ENCODE peak calls at places on chromosomes 16 and 17, in six cellular contexts. One of them, this sample, is unnamed.

GRCh38 chr17:1095093-1095852 is 84.5 kb downstream of the ABR start:
- DNase-seq in transverse colon: no peak
- DNase-seq in sigmoid colon: no peak
- DNase-seq in A549: no peak
- DNase-seq in suprapubic skin: no peak
- DNase-seq in tibial nerve: peak
- DNase-seq in this sample: peak

GRCh38 chr16:25026621-25027020 is 11.5 kb upstream of the ARHGAP17 start:
- DNase-seq in transverse colon: no peak
- DNase-seq in sigmoid colon: no peak
- DNase-seq in A549: no peak
- DNase-seq in suprapubic skin: no peak
- DNase-seq in tibial nerve: no peak
- DNase-seq in this sample: no peak

GRCh38 chr17:30780343-30780742 is 44.1 kb downstream of the CRLF3 start:
- DNase-seq in transverse colon: no peak
- DNase-seq in sigmoid colon: no peak
- DNase-seq in A549: no peak
- DNase-seq in suprapubic skin: no peak
- DNase-seq in tibial nerve: no peak
- DNase-seq in this sample: no peak

GRCh38 chr17:27299384-27300049 is 5.6 kb downstream of the WSB1 start:
- DNase-seq in transverse colon: no peak
- DNase-seq in sigmoid colon: no peak
- DNase-seq in A549: no peak
- DNase-seq in suprapubic skin: no peak
- DNase-seq in tibial nerve: no peak
- DNase-seq in this sample: no peak

GRCh38 chr17:28206292-28206691 is 112.7 kb upstream of the TMEM97 start:
- DNase-seq in transverse colon: no peak
- DNase-seq in sigmoid colon: no peak
- DNase-seq in A549: no peak
- DNase-seq in suprapubic skin: no peak
- DNase-seq in tibial nerve: no peak
- DNase-seq in this sample: no peak

GRCh38 chr17:1104222-1104621 is 75.6 kb downstream of the ABR start:
- DNase-seq in transverse colon: no peak
- DNase-seq in sigmoid colon: no peak
- DNase-seq in A549: no peak
- DNase-seq in suprapubic skin: no peak
- DNase-seq in tibial nerve: no peak
- DNase-seq in this sample: no peak

GRCh38 chr16:65672960-65673359 is 551.1 kb upstream of the CDH11 start:
- DNase-seq in transverse colon: no peak
- DNase-seq in sigmoid colon: no peak
- DNase-seq in A549: no peak
- DNase-seq in suprapubic skin: no peak
- DNase-seq in tibial nerve: no peak
- DNase-seq in this sample: no peak

GRCh38 chr17:16944334-16945140 is 27.4 kb downstream of the TNFRSF13B start:
- DNase-seq in transverse colon: no peak
- DNase-seq in sigmoid colon: peak
- DNase-seq in A549: no peak
- DNase-seq in suprapubic skin: peak
- DNase-seq in tibial nerve: no peak
- DNase-seq in this sample: no peak

GRCh38 chr17:72258711-72259110 is 137.9 kb downstream of the SOX9 start:
- DNase-seq in transverse colon: no peak
- DNase-seq in sigmoid colon: no peak
- DNase-seq in A549: no peak
- DNase-seq in suprapubic skin: no peak
- DNase-seq in tibial nerve: no peak
- DNase-seq in this sample: no peak

GRCh38 chr16:49961087-49961486 is 63.9 kb upstream of the CNEP1R1 start:
- DNase-seq in transverse colon: no peak
- DNase-seq in sigmoid colon: no peak
- DNase-seq in A549: no peak
- DNase-seq in suprapubic skin: no peak
- DNase-seq in tibial nerve: no peak
- DNase-seq in this sample: no peak

GRCh38 chr17:19738757-19739156 is 9.3 kb downstream of the ALDH3A1 start:
- DNase-seq in transverse colon: no peak
- DNase-seq in sigmoid colon: no peak
- DNase-seq in A549: no peak
- DNase-seq in suprapubic skin: no peak
- DNase-seq in tibial nerve: no peak
- DNase-seq in this sample: no peak

GRCh38 chr16:30844346-30844670 is 49.6 kb downstream of the BCL7C start:
- DNase-seq in transverse colon: no peak
- DNase-seq in sigmoid colon: no peak
- DNase-seq in A549: no peak
- DNase-seq in suprapubic skin: no peak
- DNase-seq in tibial nerve: no peak
- DNase-seq in this sample: no peak

GRCh38 chr16:68040506-68041288 is 17.6 kb downstream of the DUS2 start:
- DNase-seq in transverse colon: peak
- DNase-seq in sigmoid colon: peak
- DNase-seq in A549: peak
- DNase-seq in suprapubic skin: peak
- DNase-seq in tibial nerve: peak
- DNase-seq in this sample: peak

GRCh38 chr17:19645608-19646250 is 2.8 kb upstream of the ALDH3A2 start:
- DNase-seq in transverse colon: peak
- DNase-seq in sigmoid colon: no peak
- DNase-seq in A549: peak
- DNase-seq in suprapubic skin: no peak
- DNase-seq in tibial nerve: peak
- DNase-seq in this sample: peak

GRCh38 chr17:15384142-15384803 is 42.9 kb upstream of the TEKT3 start:
- DNase-seq in transverse colon: peak
- DNase-seq in sigmoid colon: peak
- DNase-seq in A549: no peak
- DNase-seq in suprapubic skin: no peak
- DNase-seq in tibial nerve: peak
- DNase-seq in this sample: no peak

GRCh38 chr17:57774872-57775271 is 29.8 kb upstream of the CCDC182 start:
- DNase-seq in transverse colon: no peak
- DNase-seq in sigmoid colon: no peak
- DNase-seq in A549: no peak
- DNase-seq in suprapubic skin: peak
- DNase-seq in tibial nerve: no peak
- DNase-seq in this sample: no peak

GRCh38 chr17:74532115-74532514 is 840 bp upstream of the CD300LB start:
- DNase-seq in transverse colon: peak
- DNase-seq in sigmoid colon: peak
- DNase-seq in A549: no peak
- DNase-seq in suprapubic skin: peak
- DNase-seq in tibial nerve: peak
- DNase-seq in this sample: no peak

GRCh38 chr17:75535119-75535537 is 9.6 kb downstream of the LLGL2 start:
- DNase-seq in transverse colon: peak
- DNase-seq in sigmoid colon: no peak
- DNase-seq in A549: no peak
- DNase-seq in suprapubic skin: no peak
- DNase-seq in tibial nerve: no peak
- DNase-seq in this sample: peak

GRCh38 chr17:65956814-65957213 is 235.1 kb downstream of the CEP112 start:
- DNase-seq in transverse colon: no peak
- DNase-seq in sigmoid colon: no peak
- DNase-seq in A549: no peak
- DNase-seq in suprapubic skin: no peak
- DNase-seq in tibial nerve: no peak
- DNase-seq in this sample: no peak

GRCh38 chr16:29830774-29831173 is 10.5 kb downstream of the MVP start:
- DNase-seq in transverse colon: no peak
- DNase-seq in sigmoid colon: no peak
- DNase-seq in A549: no peak
- DNase-seq in suprapubic skin: no peak
- DNase-seq in tibial nerve: no peak
- DNase-seq in this sample: no peak

GRCh38 chr17:22459331-22459952 is 767.1 kb downstream of the KCNJ18 start:
- DNase-seq in transverse colon: no peak
- DNase-seq in sigmoid colon: no peak
- DNase-seq in A549: no peak
- DNase-seq in suprapubic skin: no peak
- DNase-seq in tibial nerve: no peak
- DNase-seq in this sample: no peak

GRCh38 chr16:49250689-49251088 is 30.9 kb downstream of the CBLN1 start:
- DNase-seq in transverse colon: no peak
- DNase-seq in sigmoid colon: no peak
- DNase-seq in A549: no peak
- DNase-seq in suprapubic skin: no peak
- DNase-seq in tibial nerve: no peak
- DNase-seq in this sample: no peak

GRCh38 chr16:87297918-87298631 is 19.1 kb downstream of the C16orf95 start:
- DNase-seq in transverse colon: no peak
- DNase-seq in sigmoid colon: no peak
- DNase-seq in A549: peak
- DNase-seq in suprapubic skin: no peak
- DNase-seq in tibial nerve: peak
- DNase-seq in this sample: no peak

GRCh38 chr16:21673469-21673868 is 9.7 kb downstream of the OTOA start:
- DNase-seq in transverse colon: no peak
- DNase-seq in sigmoid colon: no peak
- DNase-seq in A549: no peak
- DNase-seq in suprapubic skin: peak
- DNase-seq in tibial nerve: no peak
- DNase-seq in this sample: no peak

GRCh38 chr16:56848955-56849689 is 15.9 kb upstream of the SLC12A3 start:
- DNase-seq in transverse colon: no peak
- DNase-seq in sigmoid colon: no peak
- DNase-seq in A549: no peak
- DNase-seq in suprapubic skin: no peak
- DNase-seq in tibial nerve: no peak
- DNase-seq in this sample: no peak

GRCh38 chr17:29622337-29623282 is at the start of gene CORO6:
- DNase-seq in transverse colon: peak
- DNase-seq in sigmoid colon: peak
- DNase-seq in A549: peak
- DNase-seq in suprapubic skin: no peak
- DNase-seq in tibial nerve: peak
- DNase-seq in this sample: peak

GRCh38 chr17:57407287-57408063 is 151.2 kb downstream of the MSI2 start:
- DNase-seq in transverse colon: peak
- DNase-seq in sigmoid colon: no peak
- DNase-seq in A549: no peak
- DNase-seq in suprapubic skin: no peak
- DNase-seq in tibial nerve: no peak
- DNase-seq in this sample: no peak

GRCh38 chr16:9867176-9867575 is 315.1 kb downstream of the GRIN2A start:
- DNase-seq in transverse colon: no peak
- DNase-seq in sigmoid colon: no peak
- DNase-seq in A549: no peak
- DNase-seq in suprapubic skin: no peak
- DNase-seq in tibial nerve: no peak
- DNase-seq in this sample: no peak

GRCh38 chr17:2264023-2264860 is 39.3 kb downstream of the SMG6 start:
- DNase-seq in transverse colon: no peak
- DNase-seq in sigmoid colon: no peak
- DNase-seq in A549: no peak
- DNase-seq in suprapubic skin: no peak
- DNase-seq in tibial nerve: no peak
- DNase-seq in this sample: no peak
- TF ChIP-seq POLR2A in transverse colon: no peak
- TF ChIP-seq POLR2A in sigmoid colon: no peak
- TF ChIP-seq POLR2A in A549: no peak
- TF ChIP-seq POLR2A in suprapubic skin: no peak
- TF ChIP-seq POLR2A in tibial nerve: no peak
- TF ChIP-seq POLR2A in this sample: no peak

DNA sequence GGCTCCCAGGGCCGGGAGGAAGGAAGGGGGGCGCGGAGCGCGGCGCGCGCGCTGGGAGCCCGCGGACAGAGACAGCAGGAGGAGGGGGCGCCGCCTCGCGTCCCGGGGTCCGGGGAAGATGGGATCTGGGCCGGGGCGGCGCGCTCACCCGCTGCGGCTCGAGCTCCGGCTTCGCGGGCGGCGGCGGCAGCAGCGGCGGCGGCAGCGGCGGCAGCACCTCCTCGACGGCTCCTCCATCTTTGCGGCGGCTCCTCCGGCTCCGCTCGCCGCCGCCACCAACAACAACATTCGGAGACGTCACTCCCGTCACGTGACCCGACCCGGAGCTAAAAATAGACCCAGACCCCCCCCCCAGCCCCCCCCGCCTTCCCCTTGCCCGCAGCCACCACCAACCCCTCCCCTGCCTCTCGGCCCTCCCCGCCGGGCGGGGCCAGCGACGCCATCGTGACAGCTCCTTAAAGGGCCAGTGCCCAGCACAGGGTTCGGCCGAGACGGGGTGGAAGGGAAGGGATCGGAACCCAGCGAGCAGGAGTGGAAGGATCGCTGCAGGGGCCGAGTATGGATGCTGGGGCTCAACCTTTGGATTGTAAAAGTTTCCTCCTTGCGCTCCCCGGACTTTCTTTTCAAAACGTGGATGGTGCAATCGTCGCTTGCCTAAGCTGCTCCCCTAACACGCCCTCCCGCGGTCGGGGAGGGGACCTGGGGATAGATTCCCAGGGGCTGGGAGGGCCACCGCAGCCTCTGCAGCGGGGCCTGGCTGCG is at the start of gene HDAC5:
- DNase-seq in transverse colon: peak
- DNase-seq in sigmoid colon: peak
- DNase-seq in A549: peak
- DNase-seq in suprapubic skin: peak
- DNase-seq in tibial nerve: peak
- DNase-seq in this sample: peak
- TF ChIP-seq EP300 in transverse colon: no peak
- TF ChIP-seq EP300 in sigmoid colon: no peak
- TF ChIP-seq EP300 in A549: no peak
- TF ChIP-seq EP300 in suprapubic skin: no peak
- TF ChIP-seq EP300 in tibial nerve: peak
- TF ChIP-seq EP300 in this sample: no peak

DNA sequence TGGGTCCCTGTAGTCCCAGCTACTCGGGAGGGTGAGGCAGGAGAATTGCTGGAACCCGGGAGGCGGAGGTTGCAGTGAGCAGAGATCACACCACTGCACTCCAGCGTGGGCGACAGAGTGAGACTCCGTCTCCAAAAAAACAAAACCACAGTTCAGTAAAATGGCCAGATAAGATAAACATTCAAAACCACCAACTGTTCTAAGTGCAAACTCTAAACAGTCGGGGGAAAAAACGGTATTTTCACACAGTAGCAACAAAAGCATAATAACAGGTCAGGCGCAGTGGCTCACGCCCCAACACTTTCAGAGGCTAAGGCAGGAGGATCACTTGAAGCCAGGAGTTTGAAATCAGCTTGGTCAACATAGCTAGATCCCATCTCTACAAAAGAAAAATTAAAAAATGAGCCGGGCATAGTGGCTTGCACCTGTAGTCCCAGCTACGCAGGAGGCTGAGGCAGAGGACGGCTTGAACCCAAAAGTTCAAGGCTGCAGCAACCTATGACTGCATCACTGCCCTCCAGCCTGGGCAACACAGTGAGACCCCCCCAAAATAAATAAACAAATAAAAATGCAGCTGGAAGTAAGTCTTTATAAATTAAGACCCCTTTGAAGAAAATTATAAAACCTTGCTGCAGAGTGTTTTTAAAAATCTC is 10.8 kb upstream of the HASPIN start:
- DNase-seq in transverse colon: no peak
- DNase-seq in sigmoid colon: no peak
- DNase-seq in A549: no peak
- DNase-seq in suprapubic skin: no peak
- DNase-seq in tibial nerve: no peak
- DNase-seq in this sample: no peak
- TF ChIP-seq POLR2A in transverse colon: no peak
- TF ChIP-seq POLR2A in sigmoid colon: no peak
- TF ChIP-seq POLR2A in A549: no peak
- TF ChIP-seq POLR2A in suprapubic skin: no peak
- TF ChIP-seq POLR2A in tibial nerve: no peak
- TF ChIP-seq POLR2A in this sample: no peak

GRCh38 chr16:5854027-5854426 is 756.4 kb upstream of the EEF2KMT start:
- DNase-seq in transverse colon: no peak
- DNase-seq in sigmoid colon: no peak
- DNase-seq in A549: no peak
- DNase-seq in suprapubic skin: no peak
- DNase-seq in tibial nerve: no peak
- DNase-seq in this sample: no peak
- TF ChIP-seq EP300 in transverse colon: no peak
- TF ChIP-seq EP300 in sigmoid colon: no peak
- TF ChIP-seq EP300 in A549: no peak
- TF ChIP-seq EP300 in suprapubic skin: no peak
- TF ChIP-seq EP300 in tibial nerve: no peak
- TF ChIP-seq EP300 in this sample: no peak

This sample was measured in upper lobe of left lung.